ENCODE peak calls at places on chromosomes 12 and 14, in seven cellular contexts. V is NCI-H2171; M is activated CD4-positive, alpha-beta T cell treated with anti-CD3 and anti-CD28 coated beads, Interleukin-2, amount 50 U/mL, for 48 hours; K is type B pancreatic cell; J is caudate nucleus; P is neuronal stem cell; G is activated T-cell treated with anti-CD3 and anti-CD28 coated beads, Interleukin-2, amount 50 U/mL, for 72 hours. W is an unnamed sample.

GRCh38 chr12:57776247-57776587 is 3.8 kb downstream of the EEF1AKMT3 start:
- DNase-seq in P (no peak), K (no peak), G (no peak), V (no peak), M (no peak), J (no peak), W (no peak)

GRCh38 chr14:75604979-75605825 is 26.8 kb downstream of the FLVCR2 start:
- DNase-seq in K (no peak), M (no peak), G (no peak), P (no peak), V (no peak), J (peak), W (peak)

GRCh38 chr12:67364228-67364627 is 95.1 kb downstream of the CAND1 start:
- DNase-seq in V (peak), G (no peak), M (no peak), P (no peak), J (no peak), K (no peak), W (peak)

GRCh38 chr14:73251516-73252215 is 14.4 kb downstream of the PAPLN start:
- DNase-seq in P (no peak), K (no peak), G (no peak), M (no peak), V (no peak), J (no peak), W (no peak)

GRCh38 chr12:42322567-42322966 is 3.3 kb downstream of the ZCRB1 start:
- DNase-seq in P (no peak), K (no peak), J (no peak), V (no peak), G (no peak), M (no peak), W (no peak)

GRCh38 chr12:46005151-46005797 is 14.9 kb upstream of the SCAF11 start:
- DNase-seq in J (no peak), P (no peak), V (no peak), G (no peak), M (no peak), K (no peak), W (no peak)

GRCh38 chr14:101584049-101584859 is 23.0 kb downstream of the DIO3 start:
- DNase-seq in G (no peak), V (peak), K (no peak), M (no peak), J (no peak), P (no peak), W (peak)

GRCh38 chr14:90557516-90557915 is 160.7 kb downstream of the CALM1 start:
- DNase-seq in J (no peak), P (no peak), M (no peak), G (no peak), K (no peak), V (no peak), W (no peak)

GRCh38 chr12:47744005-47744651 is 14.6 kb downstream of the RAPGEF3 start:
- DNase-seq in J (no peak), G (peak), P (no peak), K (no peak), M (peak), V (peak), W (peak)

GRCh38 chr14:52399886-52400599 is 85.9 kb downstream of the PTGER2 start:
- DNase-seq in M (no peak), J (no peak), K (no peak), V (no peak), P (no peak), G (no peak), W (peak)

GRCh38 chr12:49651855-49652254 is 28.5 kb downstream of the PRPF40B start:
- DNase-seq in G (no peak), K (no peak), M (no peak), V (no peak), P (no peak), J (no peak), W (peak)

GRCh38 chr14:35808076-35808657 is 928 bp downstream of the RALGAPA1 start:
- DNase-seq in G (no peak), K (no peak), M (peak), P (peak), J (peak), V (peak), W (peak)

GRCh38 chr12:121400332-121401139 is 618 bp downstream of the RNF34 start:
- DNase-seq in G (peak), V (peak), P (peak), K (peak), M (peak), J (peak), W (peak)

GRCh38 chr14:90049390-90049789 is 12.4 kb upstream of the KCNK13 start:
- DNase-seq in G (no peak), K (no peak), M (no peak), J (no peak), V (peak), P (no peak), W (peak)

GRCh38 chr12:12327802-12328201 is 22.2 kb downstream of the MANSC1 start:
- DNase-seq in P (no peak), M (no peak), K (no peak), G (peak), V (no peak), J (no peak), W (peak)

GRCh38 chr12:89800435-89800834 is 91.8 kb upstream of the ATP2B1 start:
- DNase-seq in K (no peak), P (no peak), J (no peak), M (no peak), G (no peak), V (no peak), W (no peak)

GRCh38 chr14:59228416-59228815 is 39.9 kb downstream of the DAAM1 start:
- DNase-seq in J (no peak), M (no peak), P (no peak), V (no peak), G (no peak), K (no peak), W (no peak)

GRCh38 chr14:103086771-103087342 is 2.8 kb downstream of the LBHD2 start:
- DNase-seq in J (no peak), G (no peak), P (no peak), K (no peak), V (no peak), M (no peak), W (no peak)

GRCh38 chr12:25052191-25053020 is 103.5 kb upstream of the BCAT1 start:
- DNase-seq in G (peak), M (peak), J (peak), K (no peak), P (no peak), V (no peak), W (peak)

GRCh38 chr12:52125499-52125900 is 46.0 kb downstream of the SMIM41 start:
- DNase-seq in J (no peak), K (no peak), M (no peak), G (no peak), V (peak), P (no peak), W (peak)

GRCh38 chr12:57965766-57966165 is 24.4 kb downstream of the ATP23 start:
- DNase-seq in V (no peak), K (no peak), P (no peak), G (no peak), M (no peak), J (no peak), W (no peak)

GRCh38 chr12:93085383-93086287 is 156.5 kb upstream of the EEA1 start:
- DNase-seq in J (no peak), V (no peak), P (no peak), G (no peak), M (no peak), K (no peak), W (no peak)

GRCh38 chr12:89648211-89648930 is 60.3 kb downstream of the ATP2B1 start:
- DNase-seq in G (no peak), J (no peak), P (no peak), K (no peak), M (no peak), V (no peak), W (no peak)

GRCh38 chr12:56084958-56085543 is 5.1 kb downstream of the ERBB3 start:
- DNase-seq in V (no peak), G (peak), J (no peak), K (no peak), P (no peak), M (peak), W (peak)

GRCh38 chr14:52032196-52032865 is 36.5 kb downstream of the NID2 start:
- DNase-seq in M (no peak), V (no peak), G (no peak), K (no peak), P (no peak), J (no peak), W (no peak)

GRCh38 chr14:24430143-24430681 is 458 bp downstream of the KHNYN start:
- DNase-seq in V (no peak), P (peak), J (peak), M (peak), G (peak), K (no peak), W (peak)

GRCh38 chr12:95721320-95721719 is 69.2 kb downstream of the NTN4 start:
- DNase-seq in M (no peak), K (no peak), V (no peak), G (no peak), J (no peak), P (no peak), W (peak)

GRCh38 chr14:67416810-67417209 is 4.8 kb upstream of the PLEK2 start:
- DNase-seq in P (no peak), V (no peak), J (no peak), G (no peak), K (no peak), M (no peak), W (no peak)

GRCh38 chr12:53530920-53531319 is 23.6 kb upstream of the NPFF start:
- DNase-seq in P (no peak), K (no peak), G (no peak), V (no peak), M (no peak), J (no peak), W (no peak)

GRCh38 chr12:123142948-123143752 is 7.7 kb downstream of the PITPNM2 start:
- DNase-seq in K (no peak), G (no peak), V (no peak), J (no peak), P (no peak), M (no peak), W (peak)

GRCh38 chr12:102847131-102847530 is 69.9 kb downstream of the PAH start:
- DNase-seq in J (no peak), K (no peak), M (no peak), V (no peak), G (no peak), P (no peak), W (no peak)

GRCh38 chr14:64502476-64503183 is 1.0 kb downstream of the ZBTB25 start:
- DNase-seq in P (no peak), M (peak), K (no peak), G (peak), J (peak), V (peak), W (peak)

GRCh38 chr14:99982449-99983250 is 82.6 kb upstream of the EVL start:
- DNase-seq in G (peak), M (peak), V (peak), J (peak), K (no peak), P (peak), W (peak)

GRCh38 chr14:51419685-51420084 is 179.6 kb downstream of the TMX1 start:
- DNase-seq in P (no peak), J (no peak), K (no peak), G (peak), M (no peak), V (no peak), W (peak)

GRCh38 chr12:94134226-94134795 is 14.1 kb upstream of the PLXNC1 start:
- DNase-seq in M (no peak), K (no peak), J (peak), G (peak), V (peak), P (no peak), W (peak)

GRCh38 chr12:130463259-130463658 is 125.6 kb downstream of the PIWIL1 start:
- DNase-seq in V (peak), M (no peak), G (no peak), P (no peak), J (no peak), K (no peak), W (no peak)